ENCODE peak calls at places on chromosomes 4 and X, in seven cellular contexts. One of them, this sample, is unnamed.

GRCh38 chr4:179472164-179472563 is 2029.9 kb upstream of the AGA start:
- DNase-seq in GM12892: no peak
- DNase-seq in stomach: no peak
- DNase-seq in A549: no peak
- DNase-seq in ovary: no peak
- DNase-seq in right lobe of liver: no peak
- DNase-seq in breast epithelium: no peak
- DNase-seq in this sample: no peak

GRCh38 chr4:100168521-100168920 is 21.7 kb downstream of the DDIT4L start:
- DNase-seq in stomach: no peak
- DNase-seq in GM12892: no peak
- DNase-seq in ovary: no peak
- DNase-seq in right lobe of liver: no peak
- DNase-seq in A549: no peak
- DNase-seq in breast epithelium: no peak
- DNase-seq in this sample: no peak

GRCh38 chr4:163175971-163176958 is 9.6 kb upstream of the NAF1 start:
- DNase-seq in stomach: no peak
- DNase-seq in breast epithelium: no peak
- DNase-seq in GM12892: no peak
- DNase-seq in A549: no peak
- DNase-seq in right lobe of liver: no peak
- DNase-seq in ovary: no peak
- DNase-seq in this sample: no peak

GRCh38 chr4:100026066-100026465 is 76.0 kb upstream of the H2AZ1 start:
- DNase-seq in A549: no peak
- DNase-seq in right lobe of liver: no peak
- DNase-seq in ovary: no peak
- DNase-seq in GM12892: no peak
- DNase-seq in stomach: no peak
- DNase-seq in breast epithelium: no peak
- DNase-seq in this sample: no peak

GRCh38 chr4:11585506-11585905 is 156.8 kb upstream of the HS3ST1 start:
- DNase-seq in GM12892: no peak
- DNase-seq in breast epithelium: no peak
- DNase-seq in ovary: peak
- DNase-seq in stomach: peak
- DNase-seq in A549: peak
- DNase-seq in right lobe of liver: no peak
- DNase-seq in this sample: no peak

GRCh38 chr4:6374575-6374974 is 97.8 kb downstream of the PPP2R2C start:
- DNase-seq in breast epithelium: no peak
- DNase-seq in A549: no peak
- DNase-seq in GM12892: no peak
- DNase-seq in stomach: no peak
- DNase-seq in ovary: no peak
- DNase-seq in right lobe of liver: peak
- DNase-seq in this sample: no peak

GRCh38 chr4:24210332-24210902 is 320.6 kb upstream of the PPARGC1A start:
- DNase-seq in right lobe of liver: peak
- DNase-seq in breast epithelium: no peak
- DNase-seq in A549: peak
- DNase-seq in GM12892: no peak
- DNase-seq in ovary: peak
- DNase-seq in stomach: no peak
- DNase-seq in this sample: no peak

GRCh38 chrX:13048265-13048664 is 3.8 kb upstream of the FAM9C start:
- DNase-seq in A549: no peak
- DNase-seq in GM12892: no peak
- DNase-seq in ovary: no peak
- DNase-seq in right lobe of liver: no peak
- DNase-seq in breast epithelium: no peak
- DNase-seq in stomach: no peak
- DNase-seq in this sample: no peak

GRCh38 chrX:41688154-41688553 is 619 bp upstream of the GPR34 start:
- DNase-seq in breast epithelium: no peak
- DNase-seq in A549: no peak
- DNase-seq in ovary: no peak
- DNase-seq in stomach: no peak
- DNase-seq in right lobe of liver: no peak
- DNase-seq in GM12892: no peak
- DNase-seq in this sample: no peak

GRCh38 chrX:53357799-53358530 is 64.5 kb downstream of the SMC1A start:
- DNase-seq in ovary: no peak
- DNase-seq in A549: peak
- DNase-seq in right lobe of liver: no peak
- DNase-seq in stomach: no peak
- DNase-seq in breast epithelium: no peak
- DNase-seq in GM12892: no peak
- DNase-seq in this sample: no peak

GRCh38 chr4:125749354-125749753 is 434.6 kb downstream of the FAT4 start:
- DNase-seq in A549: no peak
- DNase-seq in right lobe of liver: no peak
- DNase-seq in stomach: no peak
- DNase-seq in breast epithelium: no peak
- DNase-seq in ovary: no peak
- DNase-seq in GM12892: no peak
- DNase-seq in this sample: no peak

GRCh38 chrX:69232945-69233344 is 67.7 kb upstream of the PJA1 start:
- DNase-seq in breast epithelium: no peak
- DNase-seq in GM12892: no peak
- DNase-seq in A549: no peak
- DNase-seq in right lobe of liver: no peak
- DNase-seq in ovary: no peak
- DNase-seq in stomach: no peak
- DNase-seq in this sample: no peak

GRCh38 chr4:8084712-8085490 is 73.7 kb downstream of the ABLIM2 start:
- DNase-seq in stomach: no peak
- DNase-seq in ovary: no peak
- DNase-seq in A549: no peak
- DNase-seq in GM12892: no peak
- DNase-seq in breast epithelium: no peak
- DNase-seq in right lobe of liver: peak
- DNase-seq in this sample: no peak

GRCh38 chrX:104270212-104270611 is 15.5 kb upstream of the ESX1 start:
- DNase-seq in breast epithelium: no peak
- DNase-seq in right lobe of liver: no peak
- DNase-seq in ovary: no peak
- DNase-seq in A549: no peak
- DNase-seq in GM12892: no peak
- DNase-seq in stomach: no peak
- DNase-seq in this sample: no peak

GRCh38 chr4:36189511-36190226 is 54.6 kb downstream of the ARAP2 start:
- DNase-seq in A549: no peak
- DNase-seq in stomach: no peak
- DNase-seq in breast epithelium: no peak
- DNase-seq in right lobe of liver: no peak
- DNase-seq in ovary: no peak
- DNase-seq in GM12892: no peak
- DNase-seq in this sample: no peak

GRCh38 chrX:110914281-110914680 is 118.7 kb upstream of the CHRDL1 start:
- DNase-seq in GM12892: no peak
- DNase-seq in right lobe of liver: no peak
- DNase-seq in breast epithelium: no peak
- DNase-seq in stomach: no peak
- DNase-seq in ovary: no peak
- DNase-seq in A549: no peak
- DNase-seq in this sample: no peak

GRCh38 chr4:19655666-19656065 is 596.0 kb upstream of the SLIT2 start:
- DNase-seq in breast epithelium: no peak
- DNase-seq in stomach: no peak
- DNase-seq in GM12892: no peak
- DNase-seq in right lobe of liver: no peak
- DNase-seq in ovary: no peak
- DNase-seq in A549: no peak
- DNase-seq in this sample: no peak

GRCh38 chrX:118272237-118272636 is 73.7 kb upstream of the WDR44 start:
- DNase-seq in breast epithelium: no peak
- DNase-seq in ovary: no peak
- DNase-seq in stomach: no peak
- DNase-seq in A549: no peak
- DNase-seq in right lobe of liver: no peak
- DNase-seq in GM12892: no peak
- DNase-seq in this sample: no peak

GRCh38 chr4:1991596-1992434 is 17.0 kb downstream of the NELFA start:
- DNase-seq in ovary: no peak
- DNase-seq in stomach: peak
- DNase-seq in A549: no peak
- DNase-seq in right lobe of liver: no peak
- DNase-seq in GM12892: no peak
- DNase-seq in breast epithelium: no peak
- DNase-seq in this sample: no peak

GRCh38 chrX:7147978-7148824 is at the start of gene PUDP:
- DNase-seq in A549: peak
- DNase-seq in GM12892: peak
- DNase-seq in right lobe of liver: peak
- DNase-seq in stomach: peak
- DNase-seq in ovary: peak
- DNase-seq in breast epithelium: peak
- DNase-seq in this sample: no peak
- TF ChIP-seq POLR2A in A549: peak
- TF ChIP-seq POLR2A in GM12892: peak
- TF ChIP-seq POLR2A in right lobe of liver: peak
- TF ChIP-seq POLR2A in stomach: no peak
- TF ChIP-seq POLR2A in ovary: peak
- TF ChIP-seq POLR2A in breast epithelium: no peak
- TF ChIP-seq POLR2A in this sample: no peak

DNA sequence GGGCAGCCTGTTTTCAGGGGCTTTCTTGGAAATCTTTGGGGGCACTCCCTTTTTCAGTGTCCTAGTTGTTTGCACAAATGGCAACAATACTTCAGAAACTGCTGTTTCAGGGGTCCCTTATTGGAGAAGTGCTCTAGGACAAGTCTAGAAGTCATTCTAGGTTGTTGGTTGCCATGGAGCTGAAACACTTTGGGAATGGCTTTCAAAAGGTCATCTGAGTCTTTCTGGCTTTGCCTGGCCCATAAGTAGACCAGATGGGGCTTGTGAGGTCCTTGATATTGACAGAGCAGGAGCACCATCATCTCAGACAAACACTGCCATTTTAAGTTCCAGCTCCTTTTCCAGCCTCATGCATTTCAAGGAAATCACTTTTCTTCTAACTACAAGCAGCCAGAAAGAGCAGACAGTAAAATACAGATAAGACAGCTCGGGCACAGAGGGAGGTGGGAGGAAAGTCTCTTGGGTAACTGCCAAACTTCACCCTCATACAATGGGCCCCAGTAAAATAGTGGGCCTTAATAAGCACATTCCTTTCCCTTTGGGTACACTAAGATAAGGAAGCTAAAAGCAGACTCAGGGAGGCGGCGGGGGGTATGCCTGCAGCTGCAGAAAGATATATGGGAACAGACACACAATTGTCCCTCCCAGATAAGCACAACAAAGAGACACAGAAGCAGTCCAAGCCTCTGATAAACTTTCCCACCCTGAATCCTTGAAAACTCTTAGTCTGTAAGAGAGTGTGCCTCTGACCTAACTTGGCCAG is 8.5 kb upstream of the NXF3 start:
- DNase-seq in stomach: no peak
- DNase-seq in A549: no peak
- DNase-seq in breast epithelium: no peak
- DNase-seq in GM12892: no peak
- DNase-seq in right lobe of liver: no peak
- DNase-seq in ovary: no peak
- DNase-seq in this sample: no peak
- TF ChIP-seq POLR2A in stomach: no peak
- TF ChIP-seq POLR2A in A549: no peak
- TF ChIP-seq POLR2A in breast epithelium: no peak
- TF ChIP-seq POLR2A in GM12892: no peak
- TF ChIP-seq POLR2A in right lobe of liver: no peak
- TF ChIP-seq POLR2A in ovary: no peak
- TF ChIP-seq POLR2A in this sample: no peak

GRCh38 chr4:110197421-110198398 is 705 bp downstream of the ELOVL6 start:
- DNase-seq in GM12892: peak
- DNase-seq in A549: peak
- DNase-seq in stomach: no peak
- DNase-seq in ovary: peak
- DNase-seq in breast epithelium: no peak
- DNase-seq in right lobe of liver: peak
- DNase-seq in this sample: no peak

GRCh38 chr4:110195561-110196205 is 2.7 kb downstream of the ELOVL6 start:
- DNase-seq in breast epithelium: no peak
- DNase-seq in A549: no peak
- DNase-seq in GM12892: no peak
- DNase-seq in right lobe of liver: no peak
- DNase-seq in ovary: no peak
- DNase-seq in stomach: no peak
- DNase-seq in this sample: no peak

GRCh38 chr4:110196871-110197420 is 1.5 kb downstream of the ELOVL6 start:
- DNase-seq in right lobe of liver: peak
- DNase-seq in stomach: peak
- DNase-seq in GM12892: peak
- DNase-seq in A549: peak
- DNase-seq in breast epithelium: peak
- DNase-seq in ovary: peak
- DNase-seq in this sample: no peak

GRCh38 chr4:110193822-110194761 is 4.3 kb downstream of the ELOVL6 start:
- DNase-seq in A549: peak
- DNase-seq in ovary: peak
- DNase-seq in stomach: peak
- DNase-seq in GM12892: peak
- DNase-seq in breast epithelium: peak
- DNase-seq in right lobe of liver: peak
- DNase-seq in this sample: no peak

DNA sequence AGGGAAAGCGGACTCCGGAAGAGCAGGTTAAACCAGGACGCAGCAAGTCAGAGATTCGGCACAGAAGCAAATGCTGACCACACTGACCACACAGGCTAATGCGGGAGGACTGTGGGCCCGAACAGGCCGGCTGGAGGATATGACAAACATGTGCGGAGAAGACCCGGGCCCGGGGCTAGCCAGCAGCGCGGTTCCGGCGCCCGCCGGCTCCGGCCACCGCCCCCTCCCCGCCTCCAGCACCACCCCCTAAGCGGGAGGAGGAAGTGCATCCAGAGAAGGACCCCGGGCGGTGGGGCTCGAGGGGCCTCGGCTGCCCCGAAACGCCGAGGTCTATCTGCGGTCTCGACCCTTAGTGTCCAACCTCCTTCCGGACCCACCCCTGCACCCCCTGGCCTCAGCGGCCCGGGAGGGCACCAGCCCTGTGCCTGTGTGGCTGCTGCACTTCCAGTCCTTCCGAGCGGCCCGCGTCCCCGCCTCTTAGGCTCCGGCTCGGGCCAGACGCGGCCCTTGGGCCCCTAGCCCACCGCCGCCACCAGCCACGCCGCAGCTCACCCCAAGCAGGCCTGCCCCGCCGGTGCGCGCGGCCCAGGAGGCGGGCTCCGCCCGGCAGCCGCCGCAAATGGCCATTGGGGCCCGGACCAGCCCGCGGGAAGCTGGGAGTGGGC is 2.1 kb downstream of the ELOVL6 start:
- DNase-seq in GM12892: peak
- DNase-seq in ovary: peak
- DNase-seq in breast epithelium: no peak
- DNase-seq in stomach: peak
- DNase-seq in right lobe of liver: peak
- DNase-seq in A549: peak
- DNase-seq in this sample: no peak
- TF ChIP-seq POLR2A in GM12892: peak
- TF ChIP-seq POLR2A in ovary: no peak
- TF ChIP-seq POLR2A in breast epithelium: no peak
- TF ChIP-seq POLR2A in stomach: no peak
- TF ChIP-seq POLR2A in right lobe of liver: no peak
- TF ChIP-seq POLR2A in A549: peak
- TF ChIP-seq POLR2A in this sample: peak

GRCh38 chr4:169756971-169757574 is 671 bp downstream of the HPF1 start:
- DNase-seq in breast epithelium: no peak
- DNase-seq in stomach: no peak
- DNase-seq in right lobe of liver: no peak
- DNase-seq in ovary: no peak
- DNase-seq in GM12892: no peak
- DNase-seq in A549: no peak
- DNase-seq in this sample: no peak

GRCh38 chr4:169757575-169758184 is at the start of gene HPF1:
- DNase-seq in right lobe of liver: peak
- DNase-seq in GM12892: peak
- DNase-seq in stomach: peak
- DNase-seq in breast epithelium: peak
- DNase-seq in A549: peak
- DNase-seq in ovary: peak
- DNase-seq in this sample: no peak
- TF ChIP-seq POLR2A in right lobe of liver: peak
- TF ChIP-seq POLR2A in GM12892: peak
- TF ChIP-seq POLR2A in stomach: no peak
- TF ChIP-seq POLR2A in breast epithelium: no peak
- TF ChIP-seq POLR2A in A549: peak
- TF ChIP-seq POLR2A in ovary: peak
- TF ChIP-seq POLR2A in this sample: peak

This sample was measured in vagina.